ENCODE peak calls at places on chromosomes 1 and 21, in seven cellular contexts. One of them, this sample, is unnamed. For H3K27me3, the result is how much of the 10 kb centered on the place peaks cover.

GRCh38 chr1:192740214-192740613 is 68.6 kb upstream of the RGS2 start:
- DNase-seq in brain microvascular endothelial cell: no peak
- DNase-seq in GM12878: no peak
- DNase-seq in body of pancreas: no peak
- DNase-seq in neural progenitor cell: no peak
- DNase-seq in endothelial cell of umbilical vein: no peak
- DNase-seq in mammary epithelial cell: no peak
- DNase-seq in this sample: no peak

GRCh38 chr1:246687002-246687401 is 37.2 kb upstream of the SCCPDH start:
- DNase-seq in brain microvascular endothelial cell: no peak
- DNase-seq in GM12878: no peak
- DNase-seq in body of pancreas: no peak
- DNase-seq in neural progenitor cell: peak
- DNase-seq in endothelial cell of umbilical vein: no peak
- DNase-seq in mammary epithelial cell: no peak
- DNase-seq in this sample: no peak

GRCh38 chr1:150257624-150258274 is at the start of gene CA14:
- DNase-seq in brain microvascular endothelial cell: no peak
- DNase-seq in GM12878: no peak
- DNase-seq in body of pancreas: no peak
- DNase-seq in neural progenitor cell: peak
- DNase-seq in endothelial cell of umbilical vein: no peak
- DNase-seq in mammary epithelial cell: no peak
- DNase-seq in this sample: no peak

GRCh38 chr1:12525311-12526181 is 92.5 kb downstream of the DHRS3 start:
- DNase-seq in brain microvascular endothelial cell: no peak
- DNase-seq in GM12878: no peak
- DNase-seq in body of pancreas: peak
- DNase-seq in neural progenitor cell: no peak
- DNase-seq in endothelial cell of umbilical vein: no peak
- DNase-seq in mammary epithelial cell: no peak
- DNase-seq in this sample: no peak

GRCh38 chr1:165501351-165501974 is 42.3 kb upstream of the LRRC52 start:
- DNase-seq in brain microvascular endothelial cell: no peak
- DNase-seq in GM12878: no peak
- DNase-seq in body of pancreas: no peak
- DNase-seq in neural progenitor cell: no peak
- DNase-seq in endothelial cell of umbilical vein: no peak
- DNase-seq in mammary epithelial cell: no peak
- DNase-seq in this sample: no peak

GRCh38 chr21:39657091-39657689 is 44.5 kb downstream of the B3GALT5 start:
- DNase-seq in brain microvascular endothelial cell: no peak
- DNase-seq in GM12878: no peak
- DNase-seq in body of pancreas: peak
- DNase-seq in neural progenitor cell: no peak
- DNase-seq in endothelial cell of umbilical vein: no peak
- DNase-seq in mammary epithelial cell: no peak
- DNase-seq in this sample: no peak

GRCh38 chr1:162740755-162741154 is 49.7 kb upstream of the HSD17B7 start:
- DNase-seq in brain microvascular endothelial cell: no peak
- DNase-seq in GM12878: no peak
- DNase-seq in body of pancreas: no peak
- DNase-seq in neural progenitor cell: no peak
- DNase-seq in endothelial cell of umbilical vein: no peak
- DNase-seq in mammary epithelial cell: no peak
- DNase-seq in this sample: no peak

GRCh38 chr1:76083189-76083588 is 8.6 kb downstream of the ST6GALNAC3 start:
- DNase-seq in brain microvascular endothelial cell: no peak
- DNase-seq in GM12878: no peak
- DNase-seq in body of pancreas: no peak
- DNase-seq in neural progenitor cell: peak
- DNase-seq in endothelial cell of umbilical vein: no peak
- DNase-seq in mammary epithelial cell: no peak
- DNase-seq in this sample: no peak

GRCh38 chr1:221868894-221869293 is 127.0 kb upstream of the DUSP10 start:
- DNase-seq in brain microvascular endothelial cell: peak
- DNase-seq in GM12878: no peak
- DNase-seq in body of pancreas: no peak
- DNase-seq in neural progenitor cell: no peak
- DNase-seq in endothelial cell of umbilical vein: peak
- DNase-seq in mammary epithelial cell: peak
- DNase-seq in this sample: no peak

DNA sequence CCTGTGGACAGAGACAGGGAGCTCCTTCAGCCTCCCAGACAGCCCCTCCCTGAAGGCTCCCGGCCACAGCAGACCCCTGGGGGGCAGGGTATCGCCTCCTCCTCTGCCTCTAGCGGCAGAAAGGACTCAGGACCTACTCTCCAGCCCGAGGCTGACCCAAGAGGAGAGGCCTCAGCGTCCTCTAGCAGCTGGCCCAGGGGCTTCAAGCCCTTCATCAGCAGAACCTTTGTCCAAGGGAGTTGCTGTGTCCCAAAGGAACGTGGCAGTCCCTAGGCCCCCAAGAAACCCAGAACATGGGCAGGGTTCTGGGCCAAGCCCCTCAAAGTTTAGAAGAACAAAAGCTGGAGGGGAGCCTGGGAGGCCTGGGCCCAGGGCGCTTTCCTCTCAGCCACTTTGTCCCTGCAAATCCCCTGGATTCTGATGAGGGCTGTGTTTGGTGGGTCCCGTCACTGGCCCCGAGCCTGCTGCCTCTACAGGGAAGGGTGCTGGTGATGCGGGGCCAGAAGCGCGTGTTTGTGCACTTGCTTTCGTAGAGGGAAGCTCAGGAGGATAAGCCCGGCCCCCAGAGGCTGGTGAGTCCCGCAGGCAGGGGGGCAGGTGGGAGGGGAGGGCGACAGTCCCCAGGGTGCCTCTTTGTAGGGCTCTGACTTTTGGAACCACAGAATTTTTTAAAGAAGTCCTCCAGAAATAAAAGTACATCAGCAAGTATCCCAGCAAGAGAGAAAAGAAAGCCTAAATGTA is 13.3 kb downstream of the ITGB2 start:
- DNase-seq in brain microvascular endothelial cell: no peak
- DNase-seq in GM12878: no peak
- DNase-seq in body of pancreas: no peak
- DNase-seq in neural progenitor cell: no peak
- DNase-seq in endothelial cell of umbilical vein: no peak
- DNase-seq in mammary epithelial cell: no peak
- DNase-seq in this sample: no peak
- H3K27me3 ChIP-seq in brain microvascular endothelial cell: under half
- H3K27me3 ChIP-seq in GM12878: under half
- H3K27me3 ChIP-seq in body of pancreas: under half
- H3K27me3 ChIP-seq in neural progenitor cell: under half
- H3K27me3 ChIP-seq in endothelial cell of umbilical vein: under half
- H3K27me3 ChIP-seq in mammary epithelial cell: under half
- H3K27me3 ChIP-seq in this sample: under half

DNA sequence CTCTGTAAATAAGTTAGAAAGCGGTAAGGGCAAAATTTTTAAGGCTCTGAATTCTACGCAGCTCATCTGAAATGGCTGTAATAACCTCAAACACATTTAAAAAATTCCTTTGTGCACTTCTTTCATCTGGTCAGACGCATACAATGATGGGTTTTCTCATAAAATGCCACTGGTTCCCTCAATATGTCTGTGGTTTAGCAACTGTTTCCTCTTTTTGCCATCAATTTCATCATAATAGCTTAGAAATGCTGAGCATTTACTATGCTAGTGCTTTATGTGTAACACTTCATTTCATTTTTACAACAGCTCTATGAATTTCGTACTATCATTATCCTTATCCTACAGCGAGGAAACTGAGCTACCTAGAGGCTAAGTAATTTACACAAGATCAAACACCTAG is 35.3 kb upstream of the DMRTA2 start:
- DNase-seq in brain microvascular endothelial cell: no peak
- DNase-seq in GM12878: no peak
- DNase-seq in body of pancreas: no peak
- DNase-seq in neural progenitor cell: no peak
- DNase-seq in endothelial cell of umbilical vein: no peak
- DNase-seq in mammary epithelial cell: no peak
- DNase-seq in this sample: no peak
- TF ChIP-seq CTCF in brain microvascular endothelial cell: no peak
- TF ChIP-seq CTCF in GM12878: no peak
- TF ChIP-seq CTCF in body of pancreas: no peak
- TF ChIP-seq CTCF in neural progenitor cell: no peak
- TF ChIP-seq CTCF in endothelial cell of umbilical vein: no peak
- TF ChIP-seq CTCF in mammary epithelial cell: no peak
- TF ChIP-seq CTCF in this sample: no peak

DNA sequence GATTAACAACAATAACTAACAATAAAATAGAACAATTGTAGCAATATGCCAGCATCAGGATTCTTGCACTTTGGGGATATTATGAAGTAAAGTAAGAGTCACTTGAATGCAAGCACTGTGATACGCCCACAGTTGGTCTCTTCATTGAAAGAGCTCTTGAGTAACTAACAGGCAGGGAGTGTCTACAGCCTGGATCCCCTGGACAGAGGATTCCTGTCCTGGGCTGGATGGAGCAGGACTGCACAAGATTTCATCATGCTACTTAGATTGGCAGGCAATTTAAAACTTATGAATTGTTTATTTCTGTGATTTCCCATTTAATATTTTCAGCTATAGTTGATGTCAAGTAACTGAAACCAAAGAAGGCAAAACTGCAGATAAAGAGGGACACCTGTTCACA is 13.7 kb upstream of the KRTAP19-5 start:
- DNase-seq in brain microvascular endothelial cell: no peak
- DNase-seq in GM12878: no peak
- DNase-seq in body of pancreas: no peak
- DNase-seq in neural progenitor cell: no peak
- DNase-seq in endothelial cell of umbilical vein: no peak
- DNase-seq in mammary epithelial cell: no peak
- DNase-seq in this sample: no peak
- H3K27me3 ChIP-seq in brain microvascular endothelial cell: under half
- H3K27me3 ChIP-seq in GM12878: under half
- H3K27me3 ChIP-seq in body of pancreas: under half
- H3K27me3 ChIP-seq in neural progenitor cell: under half
- H3K27me3 ChIP-seq in endothelial cell of umbilical vein: under half
- H3K27me3 ChIP-seq in mammary epithelial cell: under half
- H3K27me3 ChIP-seq in this sample: under half

DNA sequence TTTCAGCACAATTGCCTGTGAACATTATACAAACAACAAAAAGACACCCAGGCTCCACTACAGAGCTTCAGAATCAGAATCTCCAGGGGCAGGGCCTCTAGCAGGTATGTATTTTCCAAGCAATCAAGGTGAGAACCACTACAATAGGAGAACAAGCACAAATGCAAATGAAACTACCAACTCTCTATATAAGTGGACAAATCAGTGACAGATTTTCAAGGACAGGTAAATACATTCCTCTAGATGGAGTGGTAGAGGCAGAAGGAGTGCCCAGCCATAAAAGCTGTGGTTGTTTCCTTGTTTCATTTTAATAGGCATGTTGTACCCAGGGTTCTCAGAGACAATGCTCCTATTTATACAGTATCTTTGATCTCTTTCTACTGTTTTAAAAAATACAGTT is 20.1 kb upstream of the CCDC17 start:
- DNase-seq in brain microvascular endothelial cell: no peak
- DNase-seq in GM12878: no peak
- DNase-seq in body of pancreas: peak
- DNase-seq in neural progenitor cell: no peak
- DNase-seq in endothelial cell of umbilical vein: no peak
- DNase-seq in mammary epithelial cell: peak
- DNase-seq in this sample: peak
- TF ChIP-seq CTCF in brain microvascular endothelial cell: peak
- TF ChIP-seq CTCF in GM12878: peak
- TF ChIP-seq CTCF in body of pancreas: peak
- TF ChIP-seq CTCF in neural progenitor cell: no peak
- TF ChIP-seq CTCF in endothelial cell of umbilical vein: no peak
- TF ChIP-seq CTCF in mammary epithelial cell: peak
- TF ChIP-seq CTCF in this sample: peak

GRCh38 chr1:37255868-37256267 is 218.5 kb upstream of the ZC3H12A start:
- DNase-seq in brain microvascular endothelial cell: no peak
- DNase-seq in GM12878: no peak
- DNase-seq in body of pancreas: no peak
- DNase-seq in neural progenitor cell: no peak
- DNase-seq in endothelial cell of umbilical vein: no peak
- DNase-seq in mammary epithelial cell: no peak
- DNase-seq in this sample: no peak
- H3K27me3 ChIP-seq in brain microvascular endothelial cell: under half
- H3K27me3 ChIP-seq in GM12878: under half
- H3K27me3 ChIP-seq in body of pancreas: under half
- H3K27me3 ChIP-seq in neural progenitor cell: under half
- H3K27me3 ChIP-seq in endothelial cell of umbilical vein: under half
- H3K27me3 ChIP-seq in mammary epithelial cell: under half
- H3K27me3 ChIP-seq in this sample: under half

DNA sequence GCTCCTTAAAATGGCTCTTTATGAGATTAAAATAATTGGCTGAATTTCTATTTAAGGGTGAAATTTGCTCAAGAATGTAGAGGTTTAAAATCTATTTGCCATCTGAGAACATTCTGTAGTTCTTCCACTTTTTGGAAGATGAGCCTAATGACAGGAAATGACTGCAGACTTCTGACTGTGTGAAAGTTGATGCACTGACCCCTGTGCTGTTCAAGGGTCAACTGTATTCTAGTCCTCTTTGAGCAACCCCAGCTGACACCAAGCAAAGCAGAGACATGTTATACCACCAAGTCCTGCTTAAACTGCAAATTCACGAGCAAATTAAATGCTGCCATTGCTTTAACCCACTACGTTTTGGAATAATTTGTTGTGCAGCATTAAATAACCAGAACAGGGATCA is 26.6 kb downstream of the DDAH1 start:
- DNase-seq in brain microvascular endothelial cell: no peak
- DNase-seq in GM12878: no peak
- DNase-seq in body of pancreas: no peak
- DNase-seq in neural progenitor cell: no peak
- DNase-seq in endothelial cell of umbilical vein: no peak
- DNase-seq in mammary epithelial cell: no peak
- DNase-seq in this sample: no peak
- TF ChIP-seq CTCF in brain microvascular endothelial cell: no peak
- TF ChIP-seq CTCF in GM12878: no peak
- TF ChIP-seq CTCF in body of pancreas: no peak
- TF ChIP-seq CTCF in neural progenitor cell: no peak
- TF ChIP-seq CTCF in endothelial cell of umbilical vein: no peak
- TF ChIP-seq CTCF in mammary epithelial cell: no peak
- TF ChIP-seq CTCF in this sample: no peak